ENCODE peak calls at places on chromosomes 2 and 18, in six cellular contexts. One of them, this sample, is unnamed.

GRCh38 chr2:187379869-187380268 is 68.2 kb downstream of the CALCRL start:
- DNase-seq in OCI-M1: no peak
- DNase-seq in skeletal muscle cell: no peak
- DNase-seq in neuronal stem cell: no peak
- DNase-seq in central memory CD4-positive, alpha-beta T cell: no peak
- DNase-seq in anterior cingulate cortex: no peak
- DNase-seq in this sample: no peak

GRCh38 chr2:185979546-185980071 is 241.0 kb downstream of the FSIP2 start:
- DNase-seq in skeletal muscle cell: no peak
- DNase-seq in central memory CD4-positive, alpha-beta T cell: no peak
- DNase-seq in OCI-M1: peak
- DNase-seq in neuronal stem cell: no peak
- DNase-seq in anterior cingulate cortex: no peak
- DNase-seq in this sample: peak

GRCh38 chr18:47118986-47119385 is 31.3 kb downstream of the HDHD2 start:
- DNase-seq in anterior cingulate cortex: no peak
- DNase-seq in OCI-M1: no peak
- DNase-seq in central memory CD4-positive, alpha-beta T cell: no peak
- DNase-seq in neuronal stem cell: no peak
- DNase-seq in skeletal muscle cell: no peak
- DNase-seq in this sample: peak

GRCh38 chr2:9752441-9753275 is 90.6 kb upstream of the TAF1B start:
- DNase-seq in neuronal stem cell: no peak
- DNase-seq in central memory CD4-positive, alpha-beta T cell: peak
- DNase-seq in skeletal muscle cell: no peak
- DNase-seq in OCI-M1: no peak
- DNase-seq in anterior cingulate cortex: no peak
- DNase-seq in this sample: peak

GRCh38 chr2:132779206-132779605 is 109.2 kb upstream of the LYPD1 start:
- DNase-seq in anterior cingulate cortex: no peak
- DNase-seq in OCI-M1: peak
- DNase-seq in central memory CD4-positive, alpha-beta T cell: no peak
- DNase-seq in skeletal muscle cell: no peak
- DNase-seq in neuronal stem cell: no peak
- DNase-seq in this sample: no peak

GRCh38 chr2:238873841-238874240 is 26.0 kb downstream of the TWIST2 start:
- DNase-seq in neuronal stem cell: no peak
- DNase-seq in anterior cingulate cortex: no peak
- DNase-seq in central memory CD4-positive, alpha-beta T cell: no peak
- DNase-seq in OCI-M1: no peak
- DNase-seq in skeletal muscle cell: no peak
- DNase-seq in this sample: no peak

GRCh38 chr2:174779361-174779928 is 15.2 kb upstream of the CHRNA1 start:
- DNase-seq in anterior cingulate cortex: no peak
- DNase-seq in central memory CD4-positive, alpha-beta T cell: peak
- DNase-seq in OCI-M1: no peak
- DNase-seq in skeletal muscle cell: no peak
- DNase-seq in neuronal stem cell: no peak
- DNase-seq in this sample: peak

GRCh38 chr2:207073791-207074678 is 91.7 kb downstream of the KLF7 start:
- DNase-seq in central memory CD4-positive, alpha-beta T cell: no peak
- DNase-seq in anterior cingulate cortex: no peak
- DNase-seq in neuronal stem cell: no peak
- DNase-seq in OCI-M1: peak
- DNase-seq in skeletal muscle cell: no peak
- DNase-seq in this sample: no peak

GRCh38 chr18:69885841-69886531 is 61.7 kb downstream of the CD226 start:
- DNase-seq in OCI-M1: no peak
- DNase-seq in central memory CD4-positive, alpha-beta T cell: peak
- DNase-seq in anterior cingulate cortex: no peak
- DNase-seq in skeletal muscle cell: no peak
- DNase-seq in neuronal stem cell: no peak
- DNase-seq in this sample: no peak

GRCh38 chr2:215684448-215685217 is 248.8 kb upstream of the FN1 start:
- DNase-seq in skeletal muscle cell: peak
- DNase-seq in anterior cingulate cortex: no peak
- DNase-seq in OCI-M1: no peak
- DNase-seq in central memory CD4-positive, alpha-beta T cell: no peak
- DNase-seq in neuronal stem cell: no peak
- DNase-seq in this sample: peak

GRCh38 chr2:219155054-219155644 is 5.5 kb downstream of the NHEJ1 start:
- DNase-seq in neuronal stem cell: peak
- DNase-seq in central memory CD4-positive, alpha-beta T cell: peak
- DNase-seq in skeletal muscle cell: no peak
- DNase-seq in OCI-M1: peak
- DNase-seq in anterior cingulate cortex: no peak
- DNase-seq in this sample: peak

GRCh38 chr2:47038656-47039501 is 116.2 kb downstream of the STPG4 start:
- DNase-seq in skeletal muscle cell: no peak
- DNase-seq in neuronal stem cell: no peak
- DNase-seq in OCI-M1: no peak
- DNase-seq in central memory CD4-positive, alpha-beta T cell: no peak
- DNase-seq in anterior cingulate cortex: no peak
- DNase-seq in this sample: no peak

This sample was measured in HS-5.